ENCODE peak calls at places on chromosome 5, in nine cellular contexts. O, S, P, V, U, G, Z, F and E are unnamed samples.

GRCh38 chr5:143262393-143263174 is 140.9 kb downstream of the NR3C1 start:
- DNase-seq in U (no peak), F (no peak), V (no peak), G (peak; percentile 44), S (no peak), P (no peak), Z (no peak), O (peak; percentile 27), E (no peak)

GRCh38 chr5:73448072-73448432 is 525 bp downstream of the FOXD1 start:
- DNase-seq in G (no peak), S (no peak), V (no peak), O (no peak), Z (no peak), P (no peak), U (peak; percentile 86), F (peak; percentile 68), E (peak; percentile 51)

GRCh38 chr5:14234204-14234603 is 91.1 kb downstream of the TRIO start:
- DNase-seq in P (no peak), O (peak; percentile 44), F (no peak), G (no peak), U (no peak), S (no peak), Z (no peak), V (no peak), E (no peak)

GRCh38 chr5:38468202-38468656 is 88.2 kb downstream of the LIFR start:
- DNase-seq in V (no peak), U (no peak), S (no peak), O (peak; percentile 50), G (peak; percentile 16), F (no peak), Z (no peak), P (peak; percentile 94), E (no peak)

GRCh38 chr5:83914662-83915418 is 194.2 kb upstream of the HAPLN1 start:
- DNase-seq in Z (no peak), F (no peak), O (no peak), P (no peak), G (no peak), S (no peak), U (no peak), V (no peak), E (no peak)

GRCh38 chr5:137035480-137035878 is 463.6 kb downstream of the SPOCK1 start:
- DNase-seq in F (no peak), U (no peak), V (no peak), O (no peak), Z (no peak), P (no peak), S (no peak), G (no peak), E (no peak)

GRCh38 chr5:156505101-156505500 is 178.1 kb downstream of the SGCD start:
- DNase-seq in V (no peak), F (no peak), S (no peak), Z (no peak), O (no peak), P (no peak), G (no peak), U (no peak), E (no peak)

GRCh38 chr5:80069251-80069650 is 34.1 kb downstream of the THBS4 start:
- DNase-seq in U (no peak), F (no peak), O (no peak), V (no peak), P (no peak), Z (no peak), G (no peak), S (no peak), E (no peak)

GRCh38 chr5:169107316-169107715 is 193.6 kb downstream of the SLIT3 start:
- DNase-seq in Z (no peak), F (no peak), S (no peak), G (no peak), P (no peak), O (no peak), U (no peak), V (no peak), E (no peak)

GRCh38 chr5:110873773-110874437 is 135.1 kb downstream of the SLC25A46 start:
- DNase-seq in S (peak; percentile 36), O (no peak), G (no peak), F (no peak), Z (no peak), P (no peak), V (no peak), U (no peak), E (no peak)

GRCh38 chr5:14873093-14873492 is 1.5 kb upstream of the ANKH start:
- DNase-seq in U (peak; percentile 65), O (no peak), G (no peak), S (no peak), F (no peak), P (no peak), V (no peak), Z (no peak), E (peak; percentile 16)

GRCh38 chr5:180797256-180798192 is 5.1 kb downstream of the MGAT1 start:
- DNase-seq in F (peak; percentile 23), P (no peak), O (no peak), S (no peak), G (no peak), U (no peak), Z (no peak), V (no peak), E (no peak)

GRCh38 chr5:81751836-81752643 is 1.1 kb upstream of the SSBP2 start:
- DNase-seq in U (no peak), G (no peak), O (no peak), F (no peak), V (peak; percentile 52), P (no peak), S (peak; percentile 30), Z (peak; percentile 34), E (peak; percentile 55)

GRCh38 chr5:133029321-133029720 is 3.0 kb upstream of the ZCCHC10 start:
- DNase-seq in O (no peak), S (no peak), U (no peak), P (no peak), G (no peak), Z (no peak), V (no peak), F (no peak), E (no peak)

GRCh38 chr5:133030343-133031005 is 4.1 kb upstream of the ZCCHC10 start:
- DNase-seq in P (no peak), F (no peak), G (no peak), O (no peak), S (no peak), V (no peak), U (no peak), Z (no peak), E (no peak)

GRCh38 chr5:133026664-133027153 is 360 bp upstream of the ZCCHC10 start:
- DNase-seq in V (no peak), F (no peak), O (no peak), Z (no peak), U (no peak), P (no peak), G (no peak), S (no peak), E (no peak)

DNA sequence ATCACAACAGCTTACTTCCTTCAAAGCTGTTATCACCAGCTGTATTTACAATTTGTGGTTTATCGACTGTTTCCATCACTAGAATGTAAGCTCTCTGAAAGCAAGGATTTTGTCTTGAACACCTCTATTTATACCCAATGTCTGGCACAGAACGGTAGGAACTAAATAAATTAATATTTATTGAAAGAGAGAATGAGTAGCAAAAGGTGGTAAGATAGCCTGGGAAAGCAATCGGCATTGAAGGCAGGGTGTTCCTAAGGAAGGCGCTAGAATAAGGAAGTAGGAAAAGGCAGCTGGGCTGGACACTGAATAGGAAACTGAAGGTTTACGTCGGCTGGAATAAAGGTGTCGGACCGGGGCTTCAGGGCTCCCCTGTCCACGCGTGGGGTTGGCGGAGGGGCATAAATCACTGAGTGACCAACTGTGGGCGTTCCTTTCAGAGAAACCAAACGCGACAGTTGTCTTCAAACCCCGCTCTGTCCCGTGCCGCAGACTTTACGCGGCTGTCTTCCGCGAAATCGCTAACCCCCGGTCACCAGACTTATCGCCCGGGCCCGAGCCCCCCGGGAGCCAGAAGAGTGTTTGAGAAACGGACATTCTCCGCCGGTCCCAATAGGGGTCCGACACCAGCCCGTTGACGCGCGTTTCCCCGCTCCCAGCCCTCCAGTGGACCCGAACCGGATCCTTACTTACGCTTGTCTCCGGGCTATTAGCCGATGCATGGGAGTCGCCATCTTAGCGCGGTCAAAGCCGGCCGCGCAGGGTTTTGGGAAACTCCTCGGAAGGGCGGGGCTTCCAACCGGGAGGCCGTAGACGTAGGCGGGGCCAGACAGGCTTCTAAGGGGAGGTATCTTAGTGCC is at the start of gene ZCCHC10:
- DNase-seq in F (peak; percentile 96), Z (peak; percentile 91), S (peak; percentile 92), O (peak; percentile 86), P (peak; percentile 75), V (peak; percentile 89), G (peak; percentile 76), U (peak; percentile 93), E (peak; percentile 99)
- TF ChIP-seq POLR2AphosphoS5 in F (peak; percentile 87), Z (peak; percentile 92), S (peak; percentile 84), O (peak; percentile 85), P (peak; percentile 95), V (peak; percentile 72), G (peak; percentile 93), U (peak; percentile 47), E (peak; percentile 92)

GRCh38 chr5:157842185-157842584 is 16.8 kb downstream of the CLINT1 start:
- DNase-seq in Z (no peak), V (no peak), F (no peak), S (no peak), U (no peak), G (no peak), P (no peak), O (no peak), E (no peak)

GRCh38 chr5:157842787-157843186 is 16.2 kb downstream of the CLINT1 start:
- DNase-seq in P (no peak), Z (no peak), S (no peak), U (no peak), G (no peak), O (no peak), F (no peak), V (no peak), E (no peak)

GRCh38 chr5:157845894-157846598 is 12.9 kb downstream of the CLINT1 start:
- DNase-seq in S (no peak), Z (no peak), F (no peak), V (no peak), G (no peak), U (no peak), O (peak; percentile 63), P (no peak), E (no peak)
- H3K4me3 ChIP-seq in S (no peak overlapping the region), Z (no peak overlapping the region), F (no peak overlapping the region), V (no peak overlapping the region), G (no peak overlapping the region), U (no peak overlapping the region), O (no peak overlapping the region), P (no peak overlapping the region), E (no peak overlapping the region)

GRCh38 chr5:392431-392988 is 50.5 kb upstream of the EXOC3 start:
- DNase-seq in S (peak; percentile 25), P (no peak), F (peak; percentile 49), U (peak; percentile 66), G (peak; percentile 8), Z (no peak), V (no peak), O (no peak), E (peak; percentile 47)
- TF ChIP-seq POLR2AphosphoS5 in S (no peak), P (no peak), F (no peak), U (no peak), G (no peak), Z (no peak), V (no peak), O (no peak), E (no peak)

DNA sequence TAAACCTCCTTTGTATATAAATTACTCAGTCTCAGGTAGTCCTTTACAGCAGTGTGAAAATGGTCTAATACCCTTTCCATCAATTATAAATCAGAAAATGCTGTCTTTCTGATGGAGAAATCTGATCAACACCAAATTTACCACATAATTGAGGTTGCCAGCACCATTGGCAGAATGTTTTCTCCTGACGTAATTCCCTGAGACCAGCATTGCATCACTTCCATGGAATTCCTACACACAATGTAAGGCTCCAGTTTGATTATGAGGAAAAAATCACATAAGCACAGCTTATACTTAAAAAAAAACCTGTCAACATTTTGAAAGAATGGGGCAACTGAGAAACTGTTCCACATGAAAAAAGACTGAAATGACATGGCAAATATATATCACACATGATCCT is 618.7 kb upstream of the CDH6 start:
- DNase-seq in O (no peak), G (no peak), U (no peak), P (no peak), S (no peak), F (no peak), V (no peak), Z (no peak), E (no peak)
- H3K4me3 ChIP-seq in O (no peak overlapping the region), G (no peak overlapping the region), U (no peak overlapping the region), P (no peak overlapping the region), S (no peak overlapping the region), F (no peak overlapping the region), V (no peak overlapping the region), Z (no peak overlapping the region), E (no peak overlapping the region)